ENCODE peak calls at places on chromosomes 4 and X, in five cellular contexts. G, X, V, D and A are unnamed samples.

GRCh38 chrX:10243056-10243455 is 86.3 kb downstream of the CLCN4 start:
- DNase-seq in G (no peak), X (peak), V (no peak), D (no peak), A (no peak)

GRCh38 chr4:152328595-152328994 is 207.3 kb downstream of the FBXW7 start:
- DNase-seq in G (no peak), X (no peak), V (peak), D (no peak), A (no peak)

GRCh38 chr4:156615066-156615514 is 356.5 kb downstream of the PDGFC start:
- DNase-seq in G (no peak), X (no peak), V (no peak), D (peak), A (no peak)

GRCh38 chr4:93791570-93792195 is 36.9 kb upstream of the ATOH1 start:
- DNase-seq in G (peak), X (peak), V (peak), D (peak), A (peak)

GRCh38 chrX:152958047-152958446 is 35.9 kb downstream of the PNMA5 start:
- DNase-seq in G (no peak), X (no peak), V (no peak), D (no peak), A (no peak)

GRCh38 chrX:12970691-12971202 is 4.2 kb upstream of the TMSB4X start:
- DNase-seq in G (no peak), X (peak), V (no peak), D (peak), A (peak)

GRCh38 chr4:99506781-99507180 is 4.0 kb upstream of the C4orf17 start:
- DNase-seq in G (no peak), X (no peak), V (peak), D (no peak), A (no peak)

GRCh38 chr4:107863416-107863815 is 38.7 kb downstream of the SGMS2 start:
- DNase-seq in G (no peak), X (no peak), V (no peak), D (peak), A (no peak)

GRCh38 chr4:153547520-153547919 is 81.4 kb downstream of the TMEM131L start:
- DNase-seq in G (no peak), X (no peak), V (no peak), D (no peak), A (no peak)

GRCh38 chr4:10731690-10732089 is 47.1 kb upstream of the CLNK start:
- DNase-seq in G (no peak), X (no peak), V (no peak), D (no peak), A (no peak)

GRCh38 chr4:24644983-24645764 is 60.8 kb upstream of the DHX15 start:
- DNase-seq in G (no peak), X (no peak), V (peak), D (no peak), A (no peak)

GRCh38 chr4:165684177-165684870 is 188.7 kb upstream of the TLL1 start:
- DNase-seq in G (no peak), X (no peak), V (peak), D (peak), A (no peak)

GRCh38 chr4:92387459-92388069 is 83.8 kb downstream of the GRID2 start:
- DNase-seq in G (no peak), X (peak), V (peak), D (peak), A (no peak)

GRCh38 chr4:132527817-132528216 is 621.3 kb upstream of the PCDH10 start:
- DNase-seq in G (no peak), X (no peak), V (no peak), D (no peak), A (no peak)

GRCh38 chr4:151485541-151486131 is 76.7 kb downstream of the FHIP1A start:
- DNase-seq in G (no peak), X (no peak), V (no peak), D (peak), A (no peak)

GRCh38 chr4:55435136-55435535 is 39.4 kb downstream of the TMEM165 start:
- DNase-seq in G (no peak), X (no peak), V (peak), D (peak), A (no peak)